ENCODE peak calls at places on chromosomes 13 and 19, in six cellular contexts. B, L, J, R, Q and W are unnamed samples.

GRCh38 chr13:29497137-29497654 is 98.3 kb downstream of the SLC7A1 start:
- DNase-seq in R (peak; percentile 82), Q (peak; percentile 83), B (no peak), L (no peak), J (peak; percentile 45), W (peak; percentile 73)

GRCh38 chr13:94201022-94201421 is 278.5 kb downstream of the DCT start:
- DNase-seq in Q (no peak), L (no peak), J (no peak), B (no peak), R (no peak), W (no peak)

GRCh38 chr13:40125336-40125735 is 469.9 kb downstream of the COG6 start:
- DNase-seq in B (no peak), L (no peak), Q (no peak), R (no peak), J (no peak), W (no peak)

GRCh38 chr13:19845758-19846157 is 17.7 kb downstream of the ZMYM5 start:
- DNase-seq in L (no peak), B (no peak), J (no peak), R (peak; percentile 99), Q (no peak), W (no peak)

GRCh38 chr13:72255908-72256307 is 388.9 kb upstream of the DACH1 start:
- DNase-seq in L (no peak), J (peak; percentile 77), R (no peak), Q (no peak), B (no peak), W (no peak)

GRCh38 chr19:45878043-45878794 is 7.7 kb downstream of the IRF2BP1 start:
- DNase-seq in B (peak; percentile 83), J (no peak), Q (no peak), R (no peak), L (no peak), W (no peak)

GRCh38 chr19:40686882-40687524 is 3.4 kb downstream of the NUMBL start:
- DNase-seq in L (no peak), J (no peak), B (no peak), Q (no peak), R (no peak), W (peak; percentile 69)

GRCh38 chr13:80345771-80346510 is 5.0 kb upstream of the SPRY2 start:
- DNase-seq in B (no peak), J (no peak), R (no peak), Q (no peak), L (no peak), W (no peak)

GRCh38 chr19:10962863-10963262 is 2.0 kb downstream of the SMARCA4 start:
- DNase-seq in B (no peak), J (no peak), Q (no peak), R (no peak), L (no peak), W (no peak)

GRCh38 chr19:10963865-10964264 is 3.0 kb downstream of the SMARCA4 start:
- DNase-seq in J (no peak), L (no peak), B (no peak), R (no peak), Q (no peak), W (no peak)

GRCh38 chr19:10965398-10965797 is 4.6 kb downstream of the SMARCA4 start:
- DNase-seq in J (no peak), Q (no peak), B (no peak), R (no peak), L (no peak), W (no peak)

GRCh38 chr19:10966809-10967208 is 6.0 kb downstream of the SMARCA4 start:
- DNase-seq in J (no peak), Q (no peak), B (no peak), R (no peak), L (no peak), W (no peak)

DNA sequence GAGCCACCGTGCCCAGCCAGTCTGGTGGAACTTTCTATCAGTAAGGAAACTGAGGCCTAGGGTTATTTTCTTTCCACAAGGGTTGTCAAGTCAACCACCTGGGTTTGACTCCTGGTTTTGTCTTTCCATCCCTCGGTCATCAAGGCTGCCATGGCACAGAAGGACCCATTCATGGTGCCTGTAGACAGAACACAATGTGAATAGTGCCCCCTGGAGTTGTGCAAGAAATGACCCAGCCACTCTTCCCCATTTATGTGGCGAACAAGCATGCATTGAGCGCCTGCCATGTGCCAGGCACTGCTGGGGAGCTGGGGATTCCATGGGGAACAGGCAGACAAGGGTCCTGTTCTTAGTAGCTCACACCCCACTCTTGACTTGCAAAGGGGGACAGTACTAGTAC is 4.1 kb downstream of the SMARCA4 start:
- DNase-seq in R (no peak), J (no peak), Q (no peak), B (no peak), L (no peak), W (no peak)
- TF ChIP-seq CTCF in R (no peak), J (no peak), Q (no peak), B (no peak), L (no peak), W (no peak)

GRCh38 chr19:24127601-24128000 is 40.6 kb downstream of the ZNF254 start:
- DNase-seq in R (no peak), Q (no peak), B (no peak), J (no peak), L (no peak), W (no peak)
- H3K4me3 ChIP-seq in R (no peak overlapping the region), Q (no peak overlapping the region), B (no peak overlapping the region), J (no peak overlapping the region), L (no peak overlapping the region), W (no peak overlapping the region)

GRCh38 chr19:17183271-17183757 is 31.8 kb upstream of the USE1 start:
- DNase-seq in B (no peak), L (no peak), R (no peak), J (no peak), Q (no peak), W (peak; percentile 85)
- TF ChIP-seq CTCF in B (no peak), L (no peak), R (no peak), J (peak; percentile 2), Q (no peak), W (no peak)

DNA sequence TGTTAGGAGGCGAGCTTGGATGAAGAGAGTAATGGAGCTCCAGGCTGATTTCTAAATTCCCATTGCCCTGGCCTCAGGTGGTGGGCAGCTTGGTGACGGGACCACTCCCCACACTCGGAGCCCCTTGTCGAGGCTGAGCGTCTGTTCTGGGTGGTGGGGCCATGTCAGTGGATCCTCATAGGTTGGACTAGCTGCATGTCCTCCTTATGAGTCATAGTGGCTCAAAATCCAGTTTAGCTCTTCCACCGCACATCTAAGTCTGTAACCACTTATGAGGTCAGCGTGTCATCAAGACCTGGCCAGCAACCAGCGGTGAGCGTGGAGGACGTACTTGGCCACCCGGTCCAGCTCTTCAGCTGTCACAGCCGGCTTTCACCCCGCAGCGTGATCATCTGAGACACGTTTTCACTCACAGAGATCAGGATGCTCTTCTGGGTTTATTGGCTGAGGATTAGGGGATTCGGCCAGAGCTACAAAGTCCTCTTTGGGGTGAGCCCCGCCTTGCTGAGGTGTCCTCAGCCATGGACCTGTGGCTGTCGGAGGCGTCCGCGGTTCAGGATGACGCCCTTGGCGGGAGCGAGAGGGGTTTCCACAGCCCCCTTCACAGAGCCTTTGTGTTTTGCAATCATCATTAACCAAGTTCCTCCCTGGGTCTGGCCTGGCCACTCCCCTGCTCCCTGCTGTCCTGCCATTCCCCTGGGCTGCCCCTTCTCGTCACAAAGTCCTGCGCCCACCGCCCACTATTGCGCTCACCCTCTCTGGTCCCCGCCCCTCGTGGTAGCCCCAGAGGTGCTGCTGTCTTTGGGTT is 41.9 kb downstream of the ADPRHL1 start:
- DNase-seq in Q (peak; percentile 79), B (no peak), J (no peak), L (no peak), R (peak; percentile 85), W (peak; percentile 53)
- H3K4me3 ChIP-seq in Q (no peak overlapping the region), B (no peak overlapping the region), J (no peak overlapping the region), L (no peak overlapping the region), R (no peak overlapping the region), W (no peak overlapping the region)

DNA sequence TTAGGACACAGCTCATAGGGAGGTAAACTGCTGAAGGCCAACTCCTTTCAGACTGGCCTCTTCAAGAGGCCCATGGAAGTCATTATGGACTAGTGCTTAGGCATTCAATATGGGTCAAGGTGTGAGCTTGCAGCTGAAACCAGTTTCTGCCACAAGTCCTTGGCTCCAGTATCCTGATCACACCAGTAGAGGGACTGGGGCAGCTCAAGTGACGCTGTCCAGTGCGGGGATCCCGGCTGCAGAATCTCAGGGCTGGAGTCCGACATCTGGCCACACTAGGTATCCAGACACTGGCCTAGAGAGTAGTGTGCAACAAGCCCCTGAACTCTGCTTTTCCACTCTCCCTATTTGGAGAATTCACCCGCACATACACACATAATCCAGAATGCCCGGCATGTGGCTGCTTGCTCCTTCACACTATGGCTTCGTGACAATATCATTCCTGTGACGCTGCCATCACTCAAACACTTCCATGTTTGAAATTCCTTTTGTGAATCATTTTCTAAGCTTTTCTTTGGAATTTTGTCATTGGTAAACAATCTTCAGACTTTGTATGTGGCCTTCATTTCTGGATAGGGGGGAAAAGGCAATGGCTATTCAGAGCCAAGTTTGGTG is 425.1 kb downstream of the EFNB2 start:
- DNase-seq in R (no peak), B (no peak), L (no peak), J (peak; percentile 17), Q (no peak), W (no peak)
- TF ChIP-seq CTCF in R (no peak), B (no peak), L (no peak), J (no peak), Q (no peak), W (no peak)

GRCh38 chr19:2967972-2968371 is 9.4 kb upstream of the TLE6 start:
- DNase-seq in R (no peak), L (no peak), B (no peak), Q (no peak), J (no peak), W (no peak)
- H3K4me3 ChIP-seq in R (no peak overlapping the region), L (no peak overlapping the region), B (no peak overlapping the region), Q (no peak overlapping the region), J (no peak overlapping the region), W (no peak overlapping the region)

DNA sequence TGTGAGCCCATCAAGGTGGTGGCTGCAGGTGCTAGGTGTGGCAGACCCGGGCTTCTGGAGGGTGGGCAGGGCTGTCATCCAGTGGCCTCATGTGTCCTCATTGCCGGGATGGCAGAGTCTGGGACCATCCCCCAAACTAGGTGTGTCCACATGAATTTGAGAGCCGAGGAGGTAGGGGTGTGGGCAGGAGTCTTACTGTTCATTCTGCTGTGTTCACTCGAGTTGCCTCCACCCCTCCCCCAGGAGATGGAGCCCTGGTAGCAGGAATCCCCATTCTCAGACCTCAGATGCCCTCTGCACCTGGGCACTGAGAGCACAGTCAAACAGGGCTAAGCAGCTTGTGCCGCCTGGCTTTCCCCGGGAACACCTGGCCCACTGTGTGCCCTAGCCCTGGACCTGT is 22.4 kb downstream of the NAXD start:
- DNase-seq in R (no peak), Q (no peak), B (no peak), L (no peak), J (no peak), W (no peak)
- TF ChIP-seq CTCF in R (no peak), Q (no peak), B (no peak), L (no peak), J (no peak), W (no peak)

DNA sequence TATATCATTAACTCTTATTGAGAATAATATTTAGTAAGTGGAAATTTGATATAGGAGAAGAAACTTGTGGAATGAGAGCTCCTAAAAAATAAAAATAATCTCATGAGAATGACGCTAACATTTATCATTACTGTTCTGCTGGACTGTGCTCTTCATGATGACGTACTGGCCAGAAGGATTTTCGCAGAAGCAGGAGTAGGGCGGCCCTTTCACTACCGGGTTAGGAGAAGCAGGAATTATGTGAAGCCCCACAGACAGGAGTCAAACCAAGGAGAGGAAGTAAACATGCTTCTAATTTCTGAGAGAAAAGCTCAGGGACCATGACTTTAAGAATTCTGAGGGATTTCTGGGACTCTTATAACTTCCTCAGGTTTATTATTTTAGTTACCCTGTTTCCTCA is 195.1 kb downstream of the VWA8 start:
- DNase-seq in B (no peak), Q (no peak), R (no peak), J (no peak), L (no peak), W (no peak)
- H3K4me3 ChIP-seq in B (no peak overlapping the region), Q (no peak overlapping the region), R (no peak overlapping the region), J (no peak overlapping the region), L (no peak overlapping the region), W (no peak overlapping the region)